ENCODE peak calls at places on chromosome 12, in nine cellular contexts. V, S, D, Q, B, M, H, L and N are unnamed samples.

GRCh38 chr12:131102493-131102931 is 148.8 kb downstream of the ADGRD1 start:
- DNase-seq in V (no peak), S (no peak), D (no peak), Q (peak; percentile 8), B (peak; percentile 2), M (no peak), H (no peak), L (peak; percentile 17), N (no peak)

GRCh38 chr12:89252284-89252683 is 100.0 kb downstream of the DUSP6 start:
- DNase-seq in V (no peak), S (no peak), D (no peak), Q (no peak), B (no peak), M (no peak), H (no peak), L (no peak), N (no peak)

GRCh38 chr12:53101931-53102781 is 1.1 kb upstream of the SOAT2 start:
- DNase-seq in V (peak; percentile 45), S (no peak), D (peak; percentile 42), Q (no peak), B (no peak), M (no peak), H (no peak), L (no peak), N (no peak)

GRCh38 chr12:70920251-70920851 is at the start of gene PTPRR:
- DNase-seq in V (peak; percentile 6), S (no peak), D (no peak), Q (no peak), B (peak; percentile 29), M (no peak), H (no peak), L (no peak), N (no peak)

GRCh38 chr12:37672655-37673260 is 643.8 kb upstream of the ALG10B start:
- DNase-seq in V (no peak), S (no peak), D (no peak), Q (no peak), B (no peak), M (peak; percentile 9), H (no peak), L (no peak), N (no peak)

GRCh38 chr12:113260127-113260526 is 38.9 kb downstream of the TPCN1 start:
- DNase-seq in V (no peak), S (no peak), D (no peak), Q (peak; percentile 28), B (no peak), M (no peak), H (peak; percentile 19), L (no peak), N (peak; percentile 34)

GRCh38 chr12:76863005-76863670 is 15.7 kb downstream of the CSRP2 start:
- DNase-seq in V (no peak), S (no peak), D (no peak), Q (no peak), B (peak; percentile 35), M (no peak), H (no peak), L (no peak), N (no peak)

GRCh38 chr12:94458882-94459772 is 540 bp downstream of the CEP83 start:
- DNase-seq in V (peak; percentile 2), S (no peak), D (no peak), Q (no peak), B (no peak), M (peak; percentile 13), H (no peak), L (no peak), N (no peak)

GRCh38 chr12:47377414-47378221 is 297.9 kb upstream of the AMIGO2 start:
- DNase-seq in V (peak; percentile 44), S (no peak), D (peak; percentile 96), Q (peak; percentile 100), B (peak; percentile 90), M (peak; percentile 99), H (peak; percentile 99), L (peak; percentile 72), N (peak; percentile 98)

GRCh38 chr12:58765076-58765475 is 155.2 kb downstream of the LRIG3 start:
- DNase-seq in V (no peak), S (no peak), D (no peak), Q (no peak), B (no peak), M (no peak), H (no peak), L (no peak), N (no peak)

GRCh38 chr12:64556231-64556630 is 54.1 kb upstream of the RASSF3 start:
- DNase-seq in V (no peak), S (no peak), D (no peak), Q (no peak), B (no peak), M (no peak), H (no peak), L (no peak), N (no peak)

GRCh38 chr12:50934981-50935807 is 17.1 kb upstream of the HIGD1C start:
- DNase-seq in V (no peak), S (no peak), D (no peak), Q (no peak), B (no peak), M (no peak), H (no peak), L (no peak), N (no peak)

GRCh38 chr12:82645414-82645813 is 41.3 kb upstream of the TMTC2 start:
- DNase-seq in V (no peak), S (no peak), D (no peak), Q (no peak), B (no peak), M (no peak), H (no peak), L (no peak), N (no peak)

GRCh38 chr12:101759396-101760047 is 20.3 kb upstream of the SYCP3 start:
- DNase-seq in V (peak; percentile 17), S (no peak), D (no peak), Q (no peak), B (no peak), M (peak; percentile 43), H (no peak), L (no peak), N (no peak)

GRCh38 chr12:114479831-114480230 is 73.9 kb upstream of the TBX5 start:
- DNase-seq in V (no peak), S (no peak), D (no peak), Q (no peak), B (peak; percentile 16), M (no peak), H (no peak), L (no peak), N (no peak)

GRCh38 chr12:45637706-45638105 is 91.8 kb upstream of the ARID2 start:
- DNase-seq in V (no peak), S (no peak), D (no peak), Q (no peak), B (no peak), M (no peak), H (no peak), L (no peak), N (no peak)

GRCh38 chr12:62643470-62643869 is 176.8 kb downstream of the MON2 start:
- DNase-seq in V (no peak), S (no peak), D (no peak), Q (no peak), B (no peak), M (no peak), H (no peak), L (no peak), N (no peak)

GRCh38 chr12:76341436-76342030 is 6.7 kb downstream of the BBS10 start:
- DNase-seq in V (no peak), S (no peak), D (no peak), Q (no peak), B (no peak), M (no peak), H (no peak), L (no peak), N (no peak)

GRCh38 chr12:108381793-108382436 is 42.8 kb upstream of the CMKLR1 start:
- DNase-seq in V (no peak), S (no peak), D (no peak), Q (no peak), B (peak; percentile 21), M (no peak), H (no peak), L (no peak), N (no peak)

DNA sequence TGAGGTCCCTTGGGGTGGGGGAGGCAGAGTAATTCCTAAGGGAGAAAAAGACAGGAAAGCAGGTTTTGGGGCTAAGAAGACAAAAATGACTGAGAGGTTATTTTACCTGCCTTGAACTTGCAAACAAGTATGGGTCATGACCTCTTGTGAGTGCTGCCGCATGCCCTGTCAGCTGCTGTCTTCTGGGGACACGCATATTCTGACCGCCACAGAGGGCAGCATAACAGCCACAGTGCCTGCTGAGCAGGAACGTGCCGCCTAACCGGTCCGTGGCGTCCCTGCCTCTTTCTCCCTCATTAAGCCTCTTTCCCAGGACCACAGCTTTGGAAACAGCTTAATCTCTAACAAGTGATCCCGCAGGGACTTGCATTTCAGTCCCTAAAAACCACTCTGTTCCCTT is 51.3 kb upstream of the KCNA1 start:
- DNase-seq in V (peak; percentile 37), S (no peak), D (no peak), Q (no peak), B (peak; percentile 61), M (no peak), H (no peak), L (no peak), N (no peak)
- H3K27ac ChIP-seq in V (no peak overlapping the region), S (no peak overlapping the region), D (no peak overlapping the region), Q (no peak overlapping the region), B (no peak overlapping the region), M (no peak overlapping the region), H (no peak overlapping the region), L (peak overlapping the region; percentile 69), N (no peak overlapping the region)

DNA sequence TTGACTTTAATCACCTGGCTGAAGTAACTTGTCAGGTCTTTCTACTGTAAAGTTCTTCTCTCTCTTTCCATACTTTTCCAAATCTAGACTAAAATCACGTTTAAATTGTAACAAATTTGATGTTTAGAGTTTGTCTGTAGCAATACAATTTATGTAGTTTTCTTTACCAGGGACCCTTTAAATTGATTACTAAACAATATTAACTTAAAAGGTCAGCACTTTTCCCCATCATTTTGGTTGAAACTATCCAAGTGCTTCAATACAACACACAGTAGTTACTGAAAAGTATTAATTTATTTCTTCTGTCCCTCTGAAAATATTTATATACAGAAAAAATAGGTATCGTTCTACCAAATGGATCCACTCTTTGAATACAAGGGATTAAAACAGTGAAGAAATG is 350.8 kb downstream of the SLC16A7 start:
- DNase-seq in V (no peak), S (no peak), D (no peak), Q (no peak), B (no peak), M (no peak), H (no peak), L (no peak), N (no peak)
- TF ChIP-seq POLR2A in V (no peak), S (no peak), D (no peak), Q (no peak), B (no peak), M (no peak), H (no peak), L (no peak), N (no peak)

DNA sequence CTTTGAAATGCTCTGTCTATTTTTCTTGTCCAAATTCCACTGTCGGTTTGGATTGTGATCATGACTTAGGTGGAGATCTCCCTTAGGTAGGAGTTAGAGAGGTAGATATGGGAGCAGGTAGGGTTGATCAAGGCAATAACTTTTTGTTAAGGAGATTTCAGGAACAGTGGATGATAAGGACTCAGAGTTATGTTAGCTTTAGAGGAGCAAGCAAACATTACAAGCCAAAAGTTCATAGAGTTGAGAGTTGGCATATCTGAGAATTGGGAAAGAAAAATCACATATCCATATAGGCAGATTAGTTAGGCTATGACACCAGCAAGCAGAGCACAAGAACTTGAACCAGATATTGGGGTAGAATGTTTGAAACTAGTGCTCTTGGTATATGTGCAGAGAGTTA is 43.1 kb upstream of the C12orf75 start:
- DNase-seq in V (no peak), S (no peak), D (no peak), Q (no peak), B (no peak), M (no peak), H (no peak), L (no peak), N (no peak)
- H3K27ac ChIP-seq in V (no peak overlapping the region), S (no peak overlapping the region), D (no peak overlapping the region), Q (no peak overlapping the region), B (no peak overlapping the region), M (no peak overlapping the region), H (no peak overlapping the region), L (no peak overlapping the region), N (no peak overlapping the region)

GRCh38 chr12:49019435-49020317 is 1.1 kb upstream of the PRKAG1 start:
- DNase-seq in V (peak; percentile 42), S (no peak), D (peak; percentile 67), Q (no peak), B (no peak), M (peak; percentile 67), H (peak; percentile 66), L (no peak), N (no peak)
- TF ChIP-seq POLR2A in V (no peak), S (no peak), D (no peak), Q (no peak), B (no peak), M (no peak), H (peak; percentile 23), L (no peak), N (no peak)